ENCODE peak calls at places on chromosome 22, in five cellular contexts. One of them, this sample, is unnamed.

GRCh38 chr22:28027453-28028448 is 108.7 kb upstream of the PITPNB start:
- DNase-seq in RKO: no peak
- DNase-seq in HT-29: no peak
- DNase-seq in GM04503: no peak
- DNase-seq in activated gamma-delta T cell treated with anti-CD3 and anti-CD28 coated beads, Interleukin-2, amount 50 U/mL, for 16 hours: no peak
- DNase-seq in this sample: no peak

GRCh38 chr22:27636716-27637503 is 164.6 kb downstream of the MN1 start:
- DNase-seq in RKO: no peak
- DNase-seq in activated gamma-delta T cell treated with anti-CD3 and anti-CD28 coated beads, Interleukin-2, amount 50 U/mL, for 16 hours: no peak
- DNase-seq in HT-29: no peak
- DNase-seq in GM04503: no peak
- DNase-seq in this sample: no peak

GRCh38 chr22:27329966-27330645 is 471.4 kb downstream of the MN1 start:
- DNase-seq in RKO: no peak
- DNase-seq in HT-29: no peak
- DNase-seq in activated gamma-delta T cell treated with anti-CD3 and anti-CD28 coated beads, Interleukin-2, amount 50 U/mL, for 16 hours: no peak
- DNase-seq in GM04503: no peak
- DNase-seq in this sample: no peak

GRCh38 chr22:46574993-46575914 is 37.8 kb upstream of the CELSR1 start:
- DNase-seq in GM04503: no peak
- DNase-seq in RKO: no peak
- DNase-seq in HT-29: peak
- DNase-seq in activated gamma-delta T cell treated with anti-CD3 and anti-CD28 coated beads, Interleukin-2, amount 50 U/mL, for 16 hours: no peak
- DNase-seq in this sample: no peak

GRCh38 chr22:48602805-48603518 is 1224.7 kb downstream of the BRD1 start:
- DNase-seq in activated gamma-delta T cell treated with anti-CD3 and anti-CD28 coated beads, Interleukin-2, amount 50 U/mL, for 16 hours: no peak
- DNase-seq in HT-29: no peak
- DNase-seq in GM04503: no peak
- DNase-seq in RKO: no peak
- DNase-seq in this sample: no peak

GRCh38 chr22:49017769-49018330 is 809.8 kb downstream of the BRD1 start:
- DNase-seq in RKO: no peak
- DNase-seq in GM04503: no peak
- DNase-seq in HT-29: no peak
- DNase-seq in activated gamma-delta T cell treated with anti-CD3 and anti-CD28 coated beads, Interleukin-2, amount 50 U/mL, for 16 hours: no peak
- DNase-seq in this sample: no peak

GRCh38 chr22:44091021-44091721 is 67.1 kb downstream of the PARVB start:
- DNase-seq in HT-29: peak
- DNase-seq in RKO: peak
- DNase-seq in GM04503: no peak
- DNase-seq in activated gamma-delta T cell treated with anti-CD3 and anti-CD28 coated beads, Interleukin-2, amount 50 U/mL, for 16 hours: no peak
- DNase-seq in this sample: no peak

GRCh38 chr22:47450876-47451475 is 688.5 kb downstream of the TBC1D22A start:
- DNase-seq in GM04503: no peak
- DNase-seq in HT-29: no peak
- DNase-seq in RKO: no peak
- DNase-seq in activated gamma-delta T cell treated with anti-CD3 and anti-CD28 coated beads, Interleukin-2, amount 50 U/mL, for 16 hours: no peak
- DNase-seq in this sample: no peak

GRCh38 chr22:43210631-43211515 is 23.9 kb upstream of the TTLL12 start:
- DNase-seq in GM04503: no peak
- DNase-seq in RKO: no peak
- DNase-seq in HT-29: no peak
- DNase-seq in activated gamma-delta T cell treated with anti-CD3 and anti-CD28 coated beads, Interleukin-2, amount 50 U/mL, for 16 hours: no peak
- DNase-seq in this sample: no peak

This sample was measured in substantia nigra.